ENCODE peak calls at places on chromosomes 4 and X, in seven cellular contexts. W is GM13977, E is Peyer's patch, U is thyroid gland, L is GM12865, B is left ventricle myocardium inferior, S is endothelial cell. H is an unnamed sample.
A peak's percentile ranks its signal among the peaks of the same experiment; 100 is the strongest.

GRCh38 chr4:2811830-2812599 is 19.1 kb downstream of the SH3BP2 start:
- DNase-seq in E (peak; percentile 95), U (peak; percentile 43), W (peak; percentile 76), B (peak; percentile 76), L (peak; percentile 90), S (peak; percentile 71), H (peak; percentile 58)

GRCh38 chrX:102155806-102156179 is at the start of gene BEX5:
- DNase-seq in U (peak; percentile 74), S (peak; percentile 52), W (no peak), B (peak; percentile 28), L (peak; percentile 42), E (peak; percentile 82), H (no peak)

GRCh38 chr4:40173470-40173875 is 23.4 kb upstream of the RHOH start:
- DNase-seq in S (no peak), B (no peak), E (no peak), U (no peak), L (peak; percentile 70), W (peak; percentile 42), H (no peak)

GRCh38 chrX:131068945-131069719 is 11.0 kb downstream of the ARHGAP36 start:
- DNase-seq in W (peak; percentile 50), E (no peak), L (peak; percentile 28), S (peak; percentile 75), B (no peak), U (peak; percentile 17), H (no peak)

GRCh38 chr4:3307060-3307459 is 14.2 kb downstream of the RGS12 start:
- DNase-seq in L (no peak), B (no peak), W (no peak), S (no peak), E (no peak), U (peak; percentile 1), H (no peak)

GRCh38 chr4:141702472-141703182 is 66.2 kb downstream of the IL15 start:
- DNase-seq in U (peak; percentile 63), W (no peak), E (no peak), S (no peak), B (peak; percentile 27), L (peak; percentile 39), H (no peak)

GRCh38 chrX:40101430-40101802 is 3.7 kb upstream of the BCOR start:
- DNase-seq in U (no peak), W (no peak), E (no peak), L (no peak), B (no peak), S (no peak), H (no peak)

GRCh38 chrX:17038681-17039161 is 92.3 kb downstream of the REPS2 start:
- DNase-seq in B (no peak), E (no peak), W (no peak), U (no peak), L (no peak), S (no peak), H (no peak)

GRCh38 chrX:109600114-109600710 is 24.8 kb downstream of the KCNE5 start:
- DNase-seq in E (no peak), L (no peak), U (peak; percentile 2), W (no peak), B (peak; percentile 18), S (no peak), H (no peak)

GRCh38 chr4:81052119-81053068 is 21.9 kb downstream of the BMP3 start:
- DNase-seq in S (peak; percentile 84), W (no peak), U (peak; percentile 56), B (no peak), L (peak; percentile 91), E (peak; percentile 84), H (peak; percentile 17)

GRCh38 chrX:20019672-20020365 is 29.0 kb upstream of the BCLAF3 start:
- DNase-seq in S (no peak), W (no peak), L (no peak), U (no peak), E (no peak), B (peak; percentile 40), H (no peak)

GRCh38 chr4:102454981-102455690 is 46.0 kb upstream of the NFKB1 start:
- DNase-seq in S (no peak), L (no peak), B (no peak), U (no peak), E (no peak), W (no peak), H (no peak)

GRCh38 chr4:152578670-152579069 is 42.8 kb upstream of the FBXW7 start:
- DNase-seq in L (no peak), W (no peak), U (no peak), B (no peak), E (no peak), S (no peak), H (no peak)

GRCh38 chrX:41449615-41450014 is 2.5 kb downstream of the NYX start:
- DNase-seq in B (no peak), E (no peak), L (peak; percentile 64), U (peak; percentile 6), W (no peak), S (no peak), H (no peak)

GRCh38 chrX:15686818-15687685 is 22.4 kb upstream of the CLTRN start:
- DNase-seq in W (peak; percentile 50), U (peak; percentile 33), S (peak; percentile 41), B (no peak), L (peak; percentile 63), E (peak; percentile 85), H (peak; percentile 37)

GRCh38 chr4:146072381-146072780 is 103.1 kb upstream of the LSM6 start:
- DNase-seq in W (no peak), E (no peak), S (no peak), L (no peak), B (no peak), U (no peak), H (no peak)

GRCh38 chrX:104343408-104344129 is 88.8 kb upstream of the ESX1 start:
- DNase-seq in U (peak; percentile 1), B (no peak), E (peak; percentile 69), W (peak; percentile 9), L (peak; percentile 42), S (peak; percentile 68), H (no peak)

GRCh38 chrX:104342065-104342464 is 87.3 kb upstream of the ESX1 start:
- DNase-seq in B (no peak), W (no peak), L (no peak), U (no peak), S (no peak), E (no peak), H (no peak)

GRCh38 chrX:104351173-104351769 is 96.5 kb upstream of the ESX1 start:
- DNase-seq in B (no peak), L (no peak), U (no peak), W (no peak), S (no peak), E (no peak), H (no peak)

GRCh38 chrX:104347860-104348259 is 93.1 kb upstream of the ESX1 start:
- DNase-seq in B (no peak), W (no peak), U (no peak), E (no peak), S (no peak), L (no peak), H (no peak)
- TF ChIP-seq CTCF in B (no peak), W (no peak), U (no peak), E (no peak), S (no peak), L (no peak), H (no peak)

GRCh38 chrX:141642979-141643378 is 53.5 kb downstream of the SPANXA2 start:
- DNase-seq in B (no peak), L (no peak), W (no peak), U (no peak), E (no peak), S (no peak), H (no peak)

GRCh38 chrX:141638601-141639000 is 49.1 kb downstream of the SPANXA2 start:
- DNase-seq in W (no peak), S (no peak), L (no peak), B (no peak), U (no peak), E (no peak), H (no peak)

DNA sequence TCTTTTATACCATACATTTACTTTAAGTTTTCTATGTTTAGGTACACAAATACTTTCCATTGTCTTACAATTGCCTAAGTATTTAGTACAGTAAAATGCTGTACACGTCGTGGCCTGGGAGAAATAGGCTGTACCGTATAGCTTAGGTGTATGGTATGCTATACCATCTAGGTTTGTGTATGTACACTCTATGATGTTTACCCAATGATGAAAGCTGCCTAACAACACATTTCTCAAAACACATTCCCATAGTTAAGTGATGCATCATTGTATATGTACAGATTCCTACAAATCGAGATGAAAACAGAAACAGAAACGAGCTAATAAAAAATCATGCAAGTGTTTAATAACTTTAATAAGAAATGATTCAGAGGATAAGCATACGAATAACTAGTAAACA is 51.6 kb downstream of the SPANXA2 start:
- DNase-seq in E (no peak), U (no peak), B (no peak), S (no peak), W (no peak), L (no peak), H (no peak)
- TF ChIP-seq CTCF in E (no peak), U (no peak), B (no peak), S (no peak), W (no peak), L (no peak), H (no peak)

GRCh38 chr4:69470561-69470960 is 25.1 kb downstream of the UGT2B4 start:
- DNase-seq in E (no peak), S (no peak), U (no peak), B (no peak), L (no peak), W (no peak), H (no peak)
- TF ChIP-seq CTCF in E (no peak), S (no peak), U (no peak), B (no peak), L (no peak), W (peak; percentile 4), H (no peak)

GRCh38 chr4:164937576-164938270 is 39.7 kb downstream of the TRIM61 start:
- DNase-seq in L (peak; percentile 50), E (no peak), S (no peak), U (no peak), W (no peak), B (no peak), H (no peak)
- TF ChIP-seq CTCF in L (peak; percentile 55), E (no peak), S (no peak), U (no peak), W (peak; percentile 48), B (no peak), H (no peak)

GRCh38 chr4:114654607-114655006 is 56.0 kb downstream of the UGT8 start:
- DNase-seq in W (no peak), B (no peak), U (peak; percentile 33), S (no peak), E (peak; percentile 47), L (peak; percentile 22), H (no peak)
- TF ChIP-seq CTCF in W (peak; percentile 26), B (no peak), U (no peak), S (no peak), E (peak; percentile 15), L (no peak), H (no peak)

H was measured in natural killer cell.